ENCODE peak calls at places on chromosomes 6 and 20, in six cellular contexts. One of them, this sample, is unnamed.

GRCh38 chr6:40528051-40528450 is 59.1 kb downstream of the LRFN2 start:
- DNase-seq in GM23338: no peak
- DNase-seq in Caco-2: no peak
- DNase-seq in right cardiac atrium: no peak
- DNase-seq in heart left ventricle: no peak
- DNase-seq in SJSA1: no peak
- DNase-seq in this sample: no peak

GRCh38 chr6:37551446-37551845 is 51.8 kb upstream of the CCDC167 start:
- DNase-seq in GM23338: no peak
- DNase-seq in Caco-2: no peak
- DNase-seq in right cardiac atrium: no peak
- DNase-seq in heart left ventricle: no peak
- DNase-seq in SJSA1: no peak
- DNase-seq in this sample: no peak

GRCh38 chr6:32081168-32081624 is 27.9 kb downstream of the TNXB start:
- DNase-seq in GM23338: no peak
- DNase-seq in Caco-2: no peak
- DNase-seq in right cardiac atrium: peak; percentile 88
- DNase-seq in heart left ventricle: peak; percentile 80
- DNase-seq in SJSA1: peak; percentile 88
- DNase-seq in this sample: no peak

GRCh38 chr6:151765444-151765886 is 42.0 kb upstream of the ESR1 start:
- DNase-seq in GM23338: peak; percentile 82
- DNase-seq in Caco-2: peak; percentile 48
- DNase-seq in right cardiac atrium: no peak
- DNase-seq in heart left ventricle: peak; percentile 27
- DNase-seq in SJSA1: peak; percentile 71
- DNase-seq in this sample: no peak

GRCh38 chr6:150857062-150857905 is 8.2 kb upstream of the MTHFD1L start:
- DNase-seq in GM23338: no peak
- DNase-seq in Caco-2: no peak
- DNase-seq in right cardiac atrium: no peak
- DNase-seq in heart left ventricle: no peak
- DNase-seq in SJSA1: peak; percentile 95
- DNase-seq in this sample: peak; percentile 72

GRCh38 chr6:447381-448165 is 56.0 kb downstream of the IRF4 start:
- DNase-seq in GM23338: no peak
- DNase-seq in Caco-2: no peak
- DNase-seq in right cardiac atrium: no peak
- DNase-seq in heart left ventricle: no peak
- DNase-seq in SJSA1: no peak
- DNase-seq in this sample: no peak

GRCh38 chr6:135088818-135089809 is 34.5 kb upstream of the HBS1L start:
- DNase-seq in GM23338: peak; percentile 72
- DNase-seq in Caco-2: no peak
- DNase-seq in right cardiac atrium: no peak
- DNase-seq in heart left ventricle: no peak
- DNase-seq in SJSA1: no peak
- DNase-seq in this sample: no peak

GRCh38 chr6:8707956-8708772 is 272.8 kb upstream of the SLC35B3 start:
- DNase-seq in GM23338: peak; percentile 39
- DNase-seq in Caco-2: no peak
- DNase-seq in right cardiac atrium: peak; percentile 9
- DNase-seq in heart left ventricle: no peak
- DNase-seq in SJSA1: no peak
- DNase-seq in this sample: no peak

GRCh38 chr6:69796081-69796626 is 656 bp downstream of the LMBRD1 start:
- DNase-seq in GM23338: peak; percentile 87
- DNase-seq in Caco-2: peak; percentile 72
- DNase-seq in right cardiac atrium: no peak
- DNase-seq in heart left ventricle: no peak
- DNase-seq in SJSA1: peak; percentile 17
- DNase-seq in this sample: peak; percentile 45

GRCh38 chr20:64108731-64109389 is 1.5 kb upstream of the NPBWR2 start:
- DNase-seq in GM23338: peak; percentile 0
- DNase-seq in Caco-2: peak; percentile 43
- DNase-seq in right cardiac atrium: no peak
- DNase-seq in heart left ventricle: peak; percentile 11
- DNase-seq in SJSA1: no peak
- DNase-seq in this sample: peak; percentile 83
- H3K4me1 ChIP-seq in GM23338: no peaks in the 10 kb centered on the region
- H3K4me1 ChIP-seq in Caco-2: no peaks in the 10 kb centered on the region
- H3K4me1 ChIP-seq in right cardiac atrium: no peaks in the 10 kb centered on the region
- H3K4me1 ChIP-seq in heart left ventricle: no peaks in the 10 kb centered on the region
- H3K4me1 ChIP-seq in SJSA1: no peaks in the 10 kb centered on the region
- H3K4me1 ChIP-seq in this sample: no peaks in the 10 kb centered on the region

GRCh38 chr20:19917110-19917509 is 100.1 kb upstream of the NAA20 start:
- DNase-seq in GM23338: no peak
- DNase-seq in Caco-2: no peak
- DNase-seq in right cardiac atrium: no peak
- DNase-seq in heart left ventricle: no peak
- DNase-seq in SJSA1: no peak
- DNase-seq in this sample: no peak
- H3K4me1 ChIP-seq in GM23338: peaks cover 7% of the 10 kb centered on the region
- H3K4me1 ChIP-seq in Caco-2: peaks cover 46% of the 10 kb centered on the region
- H3K4me1 ChIP-seq in right cardiac atrium: peaks cover 16% of the 10 kb centered on the region
- H3K4me1 ChIP-seq in heart left ventricle: peaks cover 81% of the 10 kb centered on the region
- H3K4me1 ChIP-seq in SJSA1: peaks cover 9% of the 10 kb centered on the region
- H3K4me1 ChIP-seq in this sample: peaks cover 24% of the 10 kb centered on the region

GRCh38 chr20:47319517-47320252 is 36.8 kb downstream of the ZMYND8 start:
- DNase-seq in GM23338: peak; percentile 98
- DNase-seq in Caco-2: peak; percentile 99
- DNase-seq in right cardiac atrium: peak; percentile 52
- DNase-seq in heart left ventricle: peak; percentile 35
- DNase-seq in SJSA1: peak; percentile 39
- DNase-seq in this sample: peak; percentile 95

GRCh38 chr20:47318596-47319516 is 37.6 kb downstream of the ZMYND8 start:
- DNase-seq in GM23338: peak; percentile 83
- DNase-seq in Caco-2: peak; percentile 84
- DNase-seq in right cardiac atrium: peak; percentile 78
- DNase-seq in heart left ventricle: peak; percentile 83
- DNase-seq in SJSA1: peak; percentile 73
- DNase-seq in this sample: peak; percentile 88

GRCh38 chr20:47317127-47317895 is 39.2 kb downstream of the ZMYND8 start:
- DNase-seq in GM23338: peak; percentile 76
- DNase-seq in Caco-2: no peak
- DNase-seq in right cardiac atrium: peak; percentile 88
- DNase-seq in heart left ventricle: peak; percentile 80
- DNase-seq in SJSA1: peak; percentile 91
- DNase-seq in this sample: peak; percentile 100

GRCh38 chr20:47318027-47318595 is 38.4 kb downstream of the ZMYND8 start:
- DNase-seq in GM23338: no peak
- DNase-seq in Caco-2: peak; percentile 91
- DNase-seq in right cardiac atrium: peak; percentile 38
- DNase-seq in heart left ventricle: peak; percentile 32
- DNase-seq in SJSA1: peak; percentile 81
- DNase-seq in this sample: no peak

GRCh38 chr20:47320990-47321805 is 35.3 kb downstream of the ZMYND8 start:
- DNase-seq in GM23338: peak; percentile 51
- DNase-seq in Caco-2: peak; percentile 86
- DNase-seq in right cardiac atrium: no peak
- DNase-seq in heart left ventricle: no peak
- DNase-seq in SJSA1: peak; percentile 4
- DNase-seq in this sample: no peak
- H3K4me1 ChIP-seq in GM23338: peaks cover 61% of the 10 kb centered on the region
- H3K4me1 ChIP-seq in Caco-2: peaks cover 84% of the 10 kb centered on the region
- H3K4me1 ChIP-seq in right cardiac atrium: peaks cover 44% of the 10 kb centered on the region
- H3K4me1 ChIP-seq in heart left ventricle: peaks cover 57% of the 10 kb centered on the region
- H3K4me1 ChIP-seq in SJSA1: peaks cover 55% of the 10 kb centered on the region
- H3K4me1 ChIP-seq in this sample: peaks cover 63% of the 10 kb centered on the region

GRCh38 chr6:43083041-43083669 is 7.0 kb downstream of the PTK7 start:
- DNase-seq in GM23338: no peak
- DNase-seq in Caco-2: no peak
- DNase-seq in right cardiac atrium: no peak
- DNase-seq in heart left ventricle: no peak
- DNase-seq in SJSA1: no peak
- DNase-seq in this sample: no peak

GRCh38 chr6:43076928-43077809 is 1.1 kb downstream of the PTK7 start:
- DNase-seq in GM23338: peak; percentile 86
- DNase-seq in Caco-2: no peak
- DNase-seq in right cardiac atrium: no peak
- DNase-seq in heart left ventricle: no peak
- DNase-seq in SJSA1: peak; percentile 57
- DNase-seq in this sample: no peak

GRCh38 chr6:43078651-43079050 is 2.5 kb downstream of the PTK7 start:
- DNase-seq in GM23338: no peak
- DNase-seq in Caco-2: no peak
- DNase-seq in right cardiac atrium: no peak
- DNase-seq in heart left ventricle: no peak
- DNase-seq in SJSA1: no peak
- DNase-seq in this sample: no peak

GRCh38 chr6:43077981-43078411 is 1.9 kb downstream of the PTK7 start:
- DNase-seq in GM23338: no peak
- DNase-seq in Caco-2: no peak
- DNase-seq in right cardiac atrium: no peak
- DNase-seq in heart left ventricle: no peak
- DNase-seq in SJSA1: no peak
- DNase-seq in this sample: no peak

GRCh38 chr6:43081043-43081442 is 4.9 kb downstream of the PTK7 start:
- DNase-seq in GM23338: no peak
- DNase-seq in Caco-2: no peak
- DNase-seq in right cardiac atrium: no peak
- DNase-seq in heart left ventricle: no peak
- DNase-seq in SJSA1: no peak
- DNase-seq in this sample: no peak
- H3K4me1 ChIP-seq in GM23338: peaks cover 31% of the 10 kb centered on the region
- H3K4me1 ChIP-seq in Caco-2: peaks cover 12% of the 10 kb centered on the region
- H3K4me1 ChIP-seq in right cardiac atrium: peaks cover 2% of the 10 kb centered on the region
- H3K4me1 ChIP-seq in heart left ventricle: peaks cover 3% of the 10 kb centered on the region
- H3K4me1 ChIP-seq in SJSA1: peaks cover 28% of the 10 kb centered on the region
- H3K4me1 ChIP-seq in this sample: peaks cover 11% of the 10 kb centered on the region

DNA sequence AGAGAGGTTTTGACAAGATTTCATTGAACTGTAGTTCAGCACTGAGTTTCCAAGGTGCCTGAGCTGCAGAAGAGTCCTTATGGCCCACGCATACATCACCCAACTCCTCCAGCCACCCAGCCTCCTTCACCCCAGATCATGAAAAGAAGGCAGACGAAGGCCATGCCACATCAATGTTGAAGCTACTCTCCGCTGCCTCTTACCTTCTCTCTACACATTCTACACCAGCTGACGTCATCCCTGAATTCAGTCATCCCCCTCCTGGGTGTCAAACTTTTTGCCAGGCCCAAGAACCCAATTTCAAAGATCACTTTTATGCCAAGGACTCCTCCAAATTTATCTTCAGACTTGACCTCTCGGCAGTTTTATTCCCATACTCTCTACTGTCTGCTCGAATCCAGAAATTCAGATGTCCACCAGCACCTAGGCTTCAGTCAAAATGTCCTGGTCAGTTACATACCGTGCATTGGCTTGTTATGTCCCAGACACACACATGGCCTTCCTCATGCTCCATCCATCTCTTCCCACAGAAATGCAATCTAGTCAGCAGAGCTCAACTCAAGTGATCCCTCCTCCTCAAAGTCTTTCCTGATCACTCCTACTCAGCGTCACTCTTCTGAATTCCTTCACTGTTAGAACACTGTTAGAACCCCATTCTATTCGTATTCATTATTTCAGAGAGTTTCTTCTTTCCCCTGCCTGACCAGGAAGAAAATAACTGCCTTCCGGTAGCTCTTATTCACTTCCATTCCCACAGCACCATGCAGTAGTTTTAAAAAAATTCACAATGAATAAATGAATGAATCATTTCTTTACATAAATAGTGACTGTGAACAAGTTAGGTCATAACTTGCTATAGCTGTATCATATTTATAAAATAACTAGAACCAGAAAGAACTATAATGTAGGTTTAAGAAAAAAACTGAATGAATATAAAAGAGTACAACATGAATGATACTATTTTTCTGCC is 11.5 kb downstream of the ATXN1 start:
- DNase-seq in GM23338: no peak
- DNase-seq in Caco-2: no peak
- DNase-seq in right cardiac atrium: no peak
- DNase-seq in heart left ventricle: no peak
- DNase-seq in SJSA1: no peak
- DNase-seq in this sample: no peak
- H3K4me1 ChIP-seq in GM23338: peaks cover 8% of the 10 kb centered on the region
- H3K4me1 ChIP-seq in Caco-2: peaks cover 43% of the 10 kb centered on the region
- H3K4me1 ChIP-seq in right cardiac atrium: peaks cover 3% of the 10 kb centered on the region
- H3K4me1 ChIP-seq in heart left ventricle: peaks cover 30% of the 10 kb centered on the region
- H3K4me1 ChIP-seq in SJSA1: peaks cover 68% of the 10 kb centered on the region
- H3K4me1 ChIP-seq in this sample: peaks cover 39% of the 10 kb centered on the region

GRCh38 chr6:6007311-6008113 is 787 bp upstream of the NRN1 start:
- DNase-seq in GM23338: peak; percentile 82
- DNase-seq in Caco-2: no peak
- DNase-seq in right cardiac atrium: peak; percentile 24
- DNase-seq in heart left ventricle: no peak
- DNase-seq in SJSA1: peak; percentile 60
- DNase-seq in this sample: no peak
- H3K4me1 ChIP-seq in GM23338: peaks cover 52% of the 10 kb centered on the region
- H3K4me1 ChIP-seq in Caco-2: peaks cover 17% of the 10 kb centered on the region
- H3K4me1 ChIP-seq in right cardiac atrium: no peaks in the 10 kb centered on the region
- H3K4me1 ChIP-seq in heart left ventricle: peaks cover 14% of the 10 kb centered on the region
- H3K4me1 ChIP-seq in SJSA1: peaks cover 19% of the 10 kb centered on the region
- H3K4me1 ChIP-seq in this sample: no peaks in the 10 kb centered on the region

DNA sequence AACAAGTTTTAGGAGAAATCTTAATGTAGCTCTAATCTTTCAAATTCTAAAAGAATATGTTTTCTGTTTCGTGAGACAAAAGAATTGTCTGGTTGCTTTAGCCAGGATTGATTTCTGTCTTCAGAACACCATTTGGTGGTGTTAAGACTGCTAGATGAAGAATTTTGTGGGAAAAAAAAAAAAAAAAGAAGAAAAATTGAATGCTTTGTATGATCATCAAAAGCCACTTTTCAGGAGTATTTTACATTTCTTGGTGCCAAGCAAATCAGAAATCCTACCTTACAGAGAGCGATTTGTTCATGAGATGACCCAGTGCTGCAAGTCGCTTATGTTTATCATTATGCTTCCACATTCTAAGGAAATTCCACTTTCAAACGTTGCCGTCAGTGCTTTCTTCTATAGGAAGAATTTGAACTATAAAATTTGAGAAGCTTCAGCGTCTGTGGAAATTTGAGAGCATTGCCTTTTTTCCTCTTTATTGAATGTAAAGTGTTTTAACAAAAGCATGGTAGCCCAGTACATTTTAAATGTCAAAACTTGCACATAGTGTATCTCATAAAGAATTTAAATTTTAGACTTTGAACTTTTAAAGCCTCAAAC is 228.7 kb downstream of the BCKDHB start:
- DNase-seq in GM23338: no peak
- DNase-seq in Caco-2: no peak
- DNase-seq in right cardiac atrium: no peak
- DNase-seq in heart left ventricle: no peak
- DNase-seq in SJSA1: no peak
- DNase-seq in this sample: no peak
- H3K4me1 ChIP-seq in GM23338: peaks cover 74% of the 10 kb centered on the region
- H3K4me1 ChIP-seq in Caco-2: peaks cover 4% of the 10 kb centered on the region
- H3K4me1 ChIP-seq in right cardiac atrium: no peaks in the 10 kb centered on the region
- H3K4me1 ChIP-seq in heart left ventricle: peaks cover 4% of the 10 kb centered on the region
- H3K4me1 ChIP-seq in SJSA1: no peaks in the 10 kb centered on the region
- H3K4me1 ChIP-seq in this sample: no peaks in the 10 kb centered on the region

DNA sequence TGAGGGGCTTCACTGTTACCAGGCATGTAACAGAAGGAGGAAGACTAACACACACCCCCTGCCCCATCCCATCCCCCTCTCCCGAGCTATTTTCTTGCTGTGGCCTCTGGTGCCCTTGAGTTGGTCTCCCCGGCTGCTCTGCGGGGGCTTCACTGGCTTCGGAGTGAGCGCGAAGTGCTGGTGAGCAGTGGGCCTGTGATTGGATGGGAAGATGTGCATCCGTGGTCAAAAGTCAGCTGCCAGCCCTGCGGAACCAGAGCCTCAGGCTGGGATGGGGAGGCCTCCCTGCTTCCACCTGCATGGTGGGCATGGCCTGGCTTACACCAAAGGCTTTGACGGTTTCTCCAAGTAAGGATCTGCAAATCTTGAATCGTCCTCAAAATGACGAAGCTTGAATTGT is 23.8 kb downstream of the SPATA2 start:
- DNase-seq in GM23338: no peak
- DNase-seq in Caco-2: no peak
- DNase-seq in right cardiac atrium: no peak
- DNase-seq in heart left ventricle: no peak
- DNase-seq in SJSA1: no peak
- DNase-seq in this sample: peak; percentile 73
- H3K4me1 ChIP-seq in GM23338: peaks cover 10% of the 10 kb centered on the region
- H3K4me1 ChIP-seq in Caco-2: no peaks in the 10 kb centered on the region
- H3K4me1 ChIP-seq in right cardiac atrium: peaks cover 14% of the 10 kb centered on the region
- H3K4me1 ChIP-seq in heart left ventricle: peaks cover 57% of the 10 kb centered on the region
- H3K4me1 ChIP-seq in SJSA1: peaks cover 23% of the 10 kb centered on the region
- H3K4me1 ChIP-seq in this sample: no peaks in the 10 kb centered on the region